ENCODE peak calls at places on chromosomes 12 and 14, in seven cellular contexts. V, E, H, I, R, A and N are unnamed samples.

GRCh38 chr12:106733660-106734059 is 40.8 kb upstream of the RIC8B start:
- DNase-seq in V (no peak), E (peak; percentile 5), H (no peak), I (no peak), R (no peak), A (no peak), N (no peak)

GRCh38 chr12:124501827-124502226 is 65.6 kb downstream of the NCOR2 start:
- DNase-seq in V (peak; percentile 74), E (no peak), H (no peak), I (no peak), R (no peak), A (no peak), N (no peak)

GRCh38 chr12:14784471-14784870 is 18.8 kb downstream of the WBP11 start:
- DNase-seq in V (no peak), E (no peak), H (no peak), I (no peak), R (no peak), A (no peak), N (no peak)

GRCh38 chr14:105398726-105399440 is 545 bp downstream of the TEX22 start:
- DNase-seq in V (no peak), E (peak; percentile 21), H (no peak), I (no peak), R (no peak), A (peak; percentile 46), N (peak; percentile 65)

GRCh38 chr12:29032431-29032830 is 116.6 kb upstream of the FAR2 start:
- DNase-seq in V (no peak), E (peak; percentile 91), H (no peak), I (no peak), R (no peak), A (no peak), N (no peak)

GRCh38 chr12:39372204-39372925 is 70.6 kb downstream of the KIF21A start:
- DNase-seq in V (no peak), E (no peak), H (no peak), I (no peak), R (no peak), A (no peak), N (no peak)

GRCh38 chr12:22332191-22332590 is 2.3 kb downstream of the ST8SIA1 start:
- DNase-seq in V (peak; percentile 48), E (no peak), H (no peak), I (no peak), R (no peak), A (no peak), N (no peak)

GRCh38 chr14:69873877-69874780 is 5.1 kb upstream of the SMOC1 start:
- DNase-seq in V (no peak), E (peak; percentile 45), H (no peak), I (peak; percentile 65), R (no peak), A (no peak), N (no peak)

GRCh38 chr14:72634910-72635647 is 258.8 kb downstream of the DPF3 start:
- DNase-seq in V (no peak), E (no peak), H (no peak), I (no peak), R (no peak), A (no peak), N (no peak)

GRCh38 chr14:91315844-91316267 is 71.4 kb upstream of the GPR68 start:
- DNase-seq in V (no peak), E (no peak), H (no peak), I (no peak), R (peak; percentile 54), A (no peak), N (no peak)